ENCODE peak calls at places on chromosome 19, in five cellular contexts. I is transverse colon, K is psoas muscle, U is epithelial cell of esophagus, Y is Peyer's patch. M is an unnamed sample.
A peak's percentile ranks its signal among the peaks of the same experiment; 100 is the strongest.

GRCh38 chr19:18223860-18224524 is 2.2 kb downstream of the PDE4C start:
- DNase-seq in U (no peak), I (peak; percentile 49), Y (peak; percentile 64), K (peak; percentile 78), M (peak; percentile 47)

GRCh38 chr19:29487432-29487831 is 38.4 kb upstream of the VSTM2B start:
- DNase-seq in U (no peak), K (no peak), Y (no peak), I (no peak), M (no peak)

GRCh38 chr19:15296841-15297415 is 35.4 kb downstream of the BRD4 start:
- DNase-seq in K (no peak), Y (no peak), U (no peak), I (no peak), M (no peak)

GRCh38 chr19:30053558-30053957 is 111.5 kb downstream of the URI1 start:
- DNase-seq in U (no peak), K (no peak), Y (no peak), I (no peak), M (no peak)

GRCh38 chr19:41844601-41845000 is at the start of gene LYPD4:
- DNase-seq in U (no peak), I (no peak), Y (no peak), K (no peak), M (no peak)

GRCh38 chr19:45866400-45867176 is 2.5 kb downstream of the FOXA3 start:
- DNase-seq in Y (peak; percentile 69), K (no peak), I (peak; percentile 65), U (no peak), M (peak; percentile 77)

GRCh38 chr19:10580979-10581631 is 6.0 kb downstream of the AP1M2 start:
- DNase-seq in Y (peak; percentile 89), K (peak; percentile 94), U (peak; percentile 93), I (peak; percentile 91), M (peak; percentile 97)

GRCh38 chr19:43747557-43748204 is 7.1 kb downstream of the SMG9 start:
- DNase-seq in K (no peak), I (no peak), Y (no peak), U (no peak), M (no peak)

GRCh38 chr19:24159707-24160106 is 72.7 kb downstream of the ZNF254 start:
- DNase-seq in Y (no peak), I (no peak), K (no peak), U (peak; percentile 55), M (no peak)

GRCh38 chr19:40717880-40718773 is 1.2 kb downstream of the ITPKC start:
- DNase-seq in K (no peak), Y (peak; percentile 74), U (peak; percentile 48), I (peak; percentile 45), M (peak; percentile 71)

GRCh38 chr19:45442927-45443461 is 19.3 kb upstream of the ERCC1 start:
- DNase-seq in I (peak; percentile 52), K (no peak), U (peak; percentile 40), Y (no peak), M (peak; percentile 61)

GRCh38 chr19:13839938-13840750 is 36.8 kb upstream of the NANOS3 start:
- DNase-seq in K (peak; percentile 88), I (peak; percentile 91), U (peak; percentile 74), Y (peak; percentile 95), M (peak; percentile 90)

GRCh38 chr19:35559281-35559659 is 4.2 kb downstream of the ATP4A start:
- DNase-seq in U (no peak), I (no peak), K (no peak), Y (no peak), M (no peak)

GRCh38 chr19:46378268-46378667 is 31.4 kb downstream of the PPP5C start:
- DNase-seq in K (no peak), I (no peak), Y (no peak), U (no peak), M (no peak)

GRCh38 chr19:13872695-13873389 is 4.1 kb upstream of the NANOS3 start:
- DNase-seq in U (no peak), Y (peak; percentile 67), I (no peak), K (no peak), M (no peak)

GRCh38 chr19:40867701-40868100 is 14.3 kb downstream of the CYP2A7 start:
- DNase-seq in K (no peak), U (no peak), I (no peak), Y (no peak), M (no peak)

GRCh38 chr19:33723512-33723911 is 73.2 kb upstream of the KCTD15 start:
- DNase-seq in Y (peak; percentile 32), I (no peak), K (no peak), U (no peak), M (no peak)

GRCh38 chr19:4567584-4568071 is 8.1 kb upstream of the SEMA6B start:
- DNase-seq in K (peak; percentile 80), Y (peak; percentile 72), U (peak; percentile 56), I (peak; percentile 71), M (peak; percentile 76)

GRCh38 chr19:6589711-6590457 is 1.1 kb downstream of the CD70 start:
- DNase-seq in K (no peak), U (no peak), Y (no peak), I (no peak), M (no peak)

GRCh38 chr19:31882709-31883108 is 462.7 kb upstream of the ZNF507 start:
- DNase-seq in Y (no peak), K (no peak), U (no peak), I (no peak), M (no peak)

GRCh38 chr19:29836409-29836825 is 24.6 kb downstream of the CCNE1 start:
- DNase-seq in U (peak; percentile 64), I (no peak), K (peak; percentile 35), Y (no peak), M (no peak)

GRCh38 chr19:1407662-1408299 is 395 bp downstream of the DAZAP1 start:
- DNase-seq in I (peak; percentile 34), U (peak; percentile 47), K (peak; percentile 77), Y (no peak), M (peak; percentile 82)

GRCh38 chr19:873084-874019 is 13.9 kb downstream of the CFD start:
- DNase-seq in K (peak; percentile 59), I (peak; percentile 65), U (peak; percentile 43), Y (peak; percentile 68), M (peak; percentile 79)

GRCh38 chr19:18503971-18504885 is 17.6 kb downstream of the ELL start:
- DNase-seq in U (no peak), K (no peak), Y (peak; percentile 83), I (peak; percentile 77), M (peak; percentile 89)

GRCh38 chr19:995051-995827 is 5.0 kb upstream of the GRIN3B start:
- DNase-seq in I (no peak), U (no peak), Y (no peak), K (no peak), M (no peak)

GRCh38 chr19:2308114-2308556 is at the start of gene LINGO3:
- DNase-seq in K (no peak), U (no peak), I (no peak), Y (no peak), M (no peak)

GRCh38 chr19:4717191-4717965 is 6.3 kb downstream of the DPP9 start:
- DNase-seq in I (no peak), Y (no peak), K (no peak), U (peak; percentile 93), M (no peak)

GRCh38 chr19:29526730-29527499 is 1.1 kb downstream of the VSTM2B start:
- DNase-seq in Y (peak; percentile 34), I (no peak), K (peak; percentile 34), U (no peak), M (no peak)

GRCh38 chr19:32070101-32070500 is 275.3 kb upstream of the ZNF507 start:
- DNase-seq in U (no peak), Y (no peak), K (no peak), I (no peak), M (no peak)

GRCh38 chr19:56270676-56271075 is 1.9 kb upstream of the EDDM13 start:
- DNase-seq in K (no peak), Y (no peak), U (peak; percentile 4), I (no peak), M (no peak)

GRCh38 chr19:956747-957451 is 27.2 kb upstream of the WDR18 start:
- DNase-seq in Y (no peak), I (no peak), U (peak; percentile 55), K (no peak), M (no peak)

GRCh38 chr19:6318772-6319171 is 14.6 kb downstream of the ACER1 start:
- DNase-seq in Y (no peak), K (no peak), U (peak; percentile 38), I (no peak), M (no peak)

GRCh38 chr19:52518646-52519045 is 8.8 kb upstream of the ZNF808 start:
- DNase-seq in I (no peak), Y (no peak), K (no peak), U (no peak), M (no peak)

GRCh38 chr19:37172368-37173366 is at the start of gene ZNF585A:
- DNase-seq in I (peak; percentile 92), Y (peak; percentile 89), U (peak; percentile 98), K (peak; percentile 96), M (peak; percentile 91)
- H3K4me3 ChIP-seq in I (peak within 1 kb of the TSS; percentile 53), Y (peak within 1 kb of the TSS; percentile 80), U (peak within 1 kb of the TSS; percentile 87), K (peak within 1 kb of the TSS; percentile 77), M (peak within 1 kb of the TSS; percentile 37)

DNA sequence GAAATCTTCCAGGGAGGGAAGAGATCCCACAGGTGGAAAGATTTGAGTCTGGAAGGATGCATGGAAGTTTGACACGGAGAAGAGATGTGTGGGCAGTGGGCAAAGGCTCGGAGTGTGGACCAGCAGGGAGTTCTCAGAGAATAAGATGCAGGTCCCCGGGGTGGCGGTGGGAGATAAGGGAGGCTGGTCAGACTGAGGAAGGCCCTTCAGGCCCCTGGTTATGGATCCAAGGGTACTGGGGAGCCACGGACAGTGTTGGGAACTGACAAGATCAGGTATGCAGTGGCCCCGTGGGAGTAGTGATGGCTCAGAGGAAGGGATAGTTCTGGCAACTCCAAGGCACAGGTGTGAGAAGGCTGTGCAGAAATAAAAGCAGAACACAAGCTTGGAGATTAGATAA is 2.5 kb downstream of the CAMSAP3 start:
- DNase-seq in U (no peak), Y (no peak), K (no peak), I (no peak), M (no peak)
- TF ChIP-seq CTCF in U (no peak), Y (no peak), K (no peak), I (no peak), M (no peak)

DNA sequence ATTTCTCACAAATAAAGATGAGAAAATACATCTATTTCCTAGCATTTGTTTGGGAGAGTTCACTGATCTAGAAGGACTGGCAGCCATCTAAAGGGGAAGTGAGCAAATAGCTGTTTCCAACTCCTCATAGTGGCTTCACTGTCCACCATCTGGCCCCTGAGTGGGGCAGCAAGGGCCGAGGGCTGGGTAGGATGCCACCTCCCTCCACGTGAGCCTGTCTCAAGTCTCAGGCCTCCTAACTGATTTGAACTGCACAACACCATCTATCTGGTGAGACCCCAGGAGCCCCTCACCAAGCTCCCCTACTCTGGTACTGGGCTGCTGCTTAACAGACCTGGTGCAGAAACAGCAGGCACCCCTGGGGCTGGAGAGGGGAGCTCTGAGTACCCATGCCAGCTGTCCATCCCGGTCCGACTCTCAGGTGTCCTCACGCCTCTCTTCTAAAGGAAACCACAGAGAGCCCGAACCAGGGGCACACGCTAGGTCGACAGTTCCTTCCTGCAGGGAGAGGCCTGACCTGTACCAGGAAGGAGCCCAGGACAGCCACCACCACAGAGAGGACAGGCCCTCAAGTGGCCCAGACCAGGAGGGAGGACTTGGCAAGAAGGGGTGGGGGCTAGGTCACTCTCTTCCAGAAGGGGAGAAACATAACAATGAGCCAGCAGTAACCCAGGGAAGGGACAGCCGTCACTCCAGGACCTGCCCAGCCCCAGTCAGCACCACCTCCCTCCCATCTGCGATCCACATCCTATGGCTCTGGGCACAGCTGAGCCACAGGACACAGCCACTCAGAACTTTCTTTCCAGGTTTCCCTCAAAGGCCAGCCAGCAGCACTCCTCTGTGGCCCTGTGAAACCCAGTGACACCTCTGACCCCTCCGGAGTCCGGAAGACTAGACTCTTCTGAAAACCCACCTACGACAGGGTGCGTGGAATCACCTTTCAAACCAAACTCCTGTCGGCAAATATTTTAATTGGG is 12.9 kb upstream of the SLC35E1 start:
- DNase-seq in I (no peak), U (no peak), K (no peak), Y (no peak), M (peak; percentile 57)
- H3K4me3 ChIP-seq in I (no peak overlapping the region), U (no peak overlapping the region), K (peak overlapping the region; percentile 46), Y (peak overlapping the region; percentile 30), M (no peak overlapping the region)

GRCh38 chr19:54297759-54298305 is 15.1 kb downstream of the LILRA5 start:
- DNase-seq in U (no peak), I (no peak), K (no peak), Y (no peak), M (no peak)
- TF ChIP-seq CTCF in U (no peak), I (no peak), K (no peak), Y (no peak), M (no peak)